ENCODE peak calls at places on chromosomes 16 and 17, in ten cellular contexts. W is NCI-H345, U is Peyer's patch, T is adrenal gland, J is B cell, M is HTR-8/SVneo, S is T-helper 2 cell, B is AG09319, N is left cardiac atrium, O is AG08395. X is an unnamed sample.

GRCh38 chr17:32486701-32487459 is at the start of gene CDK5R1:
- DNase-seq in W (peak), U (peak), T (peak), J (peak), M (peak), S (peak), B (no peak), N (peak), O (peak), X (peak)

GRCh38 chr17:29248845-29249244 is 2.2 kb downstream of the CRYBA1 start:
- DNase-seq in W (no peak), U (no peak), T (no peak), J (no peak), M (no peak), S (no peak), B (no peak), N (no peak), O (no peak), X (no peak)

GRCh38 chr16:35142809-35143192 is 1683.4 kb downstream of the TP53TG3F start:
- DNase-seq in W (no peak), U (no peak), T (no peak), J (no peak), M (no peak), S (no peak), B (no peak), N (no peak), O (no peak), X (no peak)

GRCh38 chr17:3513305-3514035 is 37.7 kb downstream of the ASPA start:
- DNase-seq in W (no peak), U (no peak), T (no peak), J (no peak), M (no peak), S (no peak), B (no peak), N (no peak), O (no peak), X (no peak)

GRCh38 chr16:67236551-67237395 is 9.8 kb downstream of the TMEM208 start:
- DNase-seq in W (peak), U (peak), T (peak), J (no peak), M (no peak), S (peak), B (no peak), N (peak), O (peak), X (no peak)

GRCh38 chr17:72024457-72024856 is 96.4 kb upstream of the SOX9 start:
- DNase-seq in W (no peak), U (no peak), T (no peak), J (no peak), M (no peak), S (no peak), B (no peak), N (no peak), O (no peak), X (no peak)

GRCh38 chr17:17391575-17392370 is 85.0 kb upstream of the MED9 start:
- DNase-seq in W (no peak), U (no peak), T (no peak), J (no peak), M (no peak), S (peak), B (no peak), N (no peak), O (no peak), X (no peak)

GRCh38 chr17:29653995-29654714 is 31.4 kb upstream of the CORO6 start:
- DNase-seq in W (no peak), U (no peak), T (no peak), J (no peak), M (no peak), S (no peak), B (no peak), N (no peak), O (no peak), X (no peak)

GRCh38 chr16:48505705-48506104 is 104.3 kb downstream of the N4BP1 start:
- DNase-seq in W (no peak), U (no peak), T (no peak), J (no peak), M (no peak), S (no peak), B (no peak), N (no peak), O (no peak), X (no peak)

GRCh38 chr16:86217891-86218270 is 292.4 kb upstream of the FOXF1 start:
- DNase-seq in W (no peak), U (peak), T (no peak), J (no peak), M (no peak), S (no peak), B (no peak), N (no peak), O (no peak), X (no peak)

GRCh38 chr17:75352079-75352569 is 53.4 kb downstream of the GRB2 start:
- DNase-seq in W (no peak), U (no peak), T (peak), J (no peak), M (no peak), S (no peak), B (no peak), N (no peak), O (no peak), X (peak)

GRCh38 chr17:10013360-10014112 is 108.5 kb upstream of the RCVRN start:
- DNase-seq in W (no peak), U (no peak), T (peak), J (no peak), M (no peak), S (no peak), B (no peak), N (no peak), O (no peak), X (no peak)

GRCh38 chr16:2250652-2251280 is 621 bp downstream of the ECI1 start:
- DNase-seq in W (no peak), U (peak), T (peak), J (no peak), M (no peak), S (no peak), B (no peak), N (no peak), O (no peak), X (peak)

GRCh38 chr17:70168044-70168978 is 1.0 kb upstream of the KCNJ2 start:
- DNase-seq in W (peak), U (peak), T (peak), J (no peak), M (peak), S (no peak), B (peak), N (peak), O (peak), X (peak)

GRCh38 chr17:17350491-17351355 is 47.5 kb downstream of the NT5M start:
- DNase-seq in W (no peak), U (no peak), T (no peak), J (no peak), M (peak), S (no peak), B (no peak), N (no peak), O (peak), X (peak)

GRCh38 chr17:11553135-11553534 is 45.1 kb upstream of the DNAH9 start:
- DNase-seq in W (no peak), U (no peak), T (no peak), J (no peak), M (no peak), S (no peak), B (no peak), N (no peak), O (no peak), X (no peak)

GRCh38 chr17:80719449-80719848 is 174.8 kb downstream of the RPTOR start:
- DNase-seq in W (no peak), U (no peak), T (no peak), J (no peak), M (no peak), S (no peak), B (no peak), N (no peak), O (no peak), X (no peak)

GRCh38 chr17:27463235-27463677 is 7.0 kb downstream of the KSR1 start:
- DNase-seq in W (no peak), U (no peak), T (no peak), J (no peak), M (no peak), S (no peak), B (no peak), N (no peak), O (peak), X (no peak)

GRCh38 chr16:23134274-23134673 is 15.0 kb downstream of the USP31 start:
- DNase-seq in W (peak), U (no peak), T (peak), J (no peak), M (no peak), S (no peak), B (no peak), N (peak), O (no peak), X (no peak)

GRCh38 chr16:85391769-85392583 is 221.1 kb upstream of the GSE1 start:
- DNase-seq in W (no peak), U (peak), T (peak), J (no peak), M (no peak), S (no peak), B (no peak), N (peak), O (no peak), X (no peak)

GRCh38 chr17:5683241-5683640 is 98.9 kb upstream of the NLRP1 start:
- DNase-seq in W (no peak), U (no peak), T (no peak), J (no peak), M (no peak), S (no peak), B (no peak), N (no peak), O (no peak), X (no peak)

GRCh38 chr16:87085441-87085840 is 231.8 kb downstream of the C16orf95 start:
- DNase-seq in W (no peak), U (no peak), T (no peak), J (no peak), M (no peak), S (no peak), B (no peak), N (no peak), O (no peak), X (no peak)

GRCh38 chr16:25187491-25187795 is 29.3 kb upstream of the AQP8 start:
- DNase-seq in W (no peak), U (no peak), T (no peak), J (no peak), M (no peak), S (no peak), B (no peak), N (no peak), O (no peak), X (no peak)

GRCh38 chr17:31803494-31804213 is 55.4 kb downstream of the COPRS start:
- DNase-seq in W (no peak), U (no peak), T (no peak), J (no peak), M (no peak), S (no peak), B (no peak), N (no peak), O (no peak), X (no peak)

GRCh38 chr17:21389352-21389751 is 13.2 kb downstream of the KCNJ12 start:
- DNase-seq in W (no peak), U (no peak), T (no peak), J (no peak), M (no peak), S (no peak), B (no peak), N (no peak), O (no peak), X (no peak)

GRCh38 chr16:87132361-87133014 is 184.7 kb downstream of the C16orf95 start:
- DNase-seq in W (no peak), U (no peak), T (no peak), J (no peak), M (no peak), S (no peak), B (peak), N (peak), O (peak), X (no peak)

GRCh38 chr17:79620207-79621038 is 9.6 kb upstream of the RBFOX3 start:
- DNase-seq in W (no peak), U (peak), T (no peak), J (no peak), M (no peak), S (no peak), B (no peak), N (peak), O (no peak), X (no peak)

X was measured in stomach.